ENCODE peak calls at places on chromosomes 3 and 15, in seven cellular contexts. S, K, E, G, Y, T and M are unnamed samples.
A peak's percentile ranks its signal among the peaks of the same experiment; 100 is the strongest.

GRCh38 chr15:98085003-98085639 is 124.6 kb downstream of the ARRDC4 start:
- DNase-seq in E (no peak), K (peak; percentile 54), G (no peak), Y (peak; percentile 39), S (peak; percentile 45), T (peak; percentile 69), M (peak; percentile 60)

GRCh38 chr3:56997675-56998074 is 62.8 kb upstream of the SPATA12 start:
- DNase-seq in G (no peak), Y (no peak), T (peak; percentile 47), S (no peak), K (no peak), E (no peak), M (no peak)

GRCh38 chr3:197541756-197542539 is 13.8 kb downstream of the BDH1 start:
- DNase-seq in S (no peak), Y (no peak), E (no peak), T (peak; percentile 73), K (no peak), G (no peak), M (no peak)

GRCh38 chr3:63745757-63746156 is 73.3 kb upstream of the C3orf49 start:
- DNase-seq in G (no peak), T (no peak), E (no peak), K (no peak), S (no peak), Y (no peak), M (no peak)

GRCh38 chr3:23166804-23167203 is 36.3 kb upstream of the UBE2E2 start:
- DNase-seq in E (no peak), K (no peak), Y (no peak), S (no peak), T (no peak), G (no peak), M (no peak)

GRCh38 chr3:144491333-144491732 is 519.7 kb downstream of the DIPK2A start:
- DNase-seq in Y (no peak), G (no peak), T (no peak), K (no peak), E (no peak), S (no peak), M (no peak)

GRCh38 chr3:194688207-194688711 is 2.6 kb downstream of the FAM43A start:
- DNase-seq in S (no peak), G (no peak), T (peak; percentile 23), E (no peak), Y (peak; percentile 26), K (peak; percentile 67), M (no peak)

GRCh38 chr3:44108481-44108880 is 133.2 kb upstream of the TOPAZ1 start:
- DNase-seq in S (no peak), G (no peak), E (no peak), K (no peak), Y (no peak), T (no peak), M (no peak)

GRCh38 chr3:46565607-46566039 is 479 bp downstream of the LRRC2 start:
- DNase-seq in Y (no peak), T (peak; percentile 22), K (no peak), S (no peak), E (no peak), G (no peak), M (no peak)

GRCh38 chr15:101351736-101352135 is 56.7 kb upstream of the SNRPA1 start:
- DNase-seq in T (no peak), E (no peak), Y (no peak), G (no peak), K (no peak), S (no peak), M (no peak)

GRCh38 chr3:32844914-32845313 is 27.1 kb downstream of the TRIM71 start:
- DNase-seq in T (no peak), K (no peak), S (no peak), E (no peak), Y (no peak), G (no peak), M (no peak)

GRCh38 chr15:52440414-52440813 is 88.3 kb downstream of the MYO5A start:
- DNase-seq in G (no peak), Y (peak; percentile 60), T (peak; percentile 42), K (no peak), E (no peak), S (no peak), M (no peak)

GRCh38 chr3:107206141-107206540 is 171.1 kb upstream of the CCDC54 start:
- DNase-seq in E (no peak), G (no peak), T (peak; percentile 59), K (peak; percentile 27), S (peak; percentile 16), Y (no peak), M (peak; percentile 23)

GRCh38 chr15:69125236-69125635 is 35.2 kb upstream of the GLCE start:
- DNase-seq in T (no peak), Y (no peak), S (no peak), K (no peak), G (no peak), E (no peak), M (no peak)

GRCh38 chr15:70955151-70955550 is 62.5 kb downstream of the LRRC49 start:
- DNase-seq in S (no peak), T (peak; percentile 49), K (no peak), G (no peak), Y (no peak), E (no peak), M (no peak)

GRCh38 chr3:189914799-189915198 is 205.9 kb downstream of the P3H2 start:
- DNase-seq in G (no peak), T (peak; percentile 96), E (no peak), S (no peak), Y (peak; percentile 23), K (no peak), M (no peak)

GRCh38 chr3:151226088-151226563 is 23.1 kb upstream of the GPR171 start:
- DNase-seq in Y (peak; percentile 31), E (no peak), S (no peak), T (peak; percentile 92), K (no peak), G (no peak), M (no peak)

GRCh38 chr3:16253601-16254000 is 11.1 kb downstream of the DPH3 start:
- DNase-seq in S (no peak), K (no peak), T (no peak), E (no peak), G (no peak), Y (no peak), M (no peak)

GRCh38 chr3:116135462-116135861 is 309.8 kb downstream of the LSAMP start:
- DNase-seq in E (no peak), T (peak; percentile 59), K (peak; percentile 2), S (no peak), Y (no peak), G (no peak), M (no peak)

GRCh38 chr3:183381179-183381578 is 47.2 kb downstream of the MCF2L2 start:
- DNase-seq in Y (peak; percentile 22), T (peak; percentile 66), G (no peak), S (no peak), E (no peak), K (no peak), M (no peak)

GRCh38 chr3:195104340-195104739 is 166.6 kb downstream of the XXYLT1 start:
- DNase-seq in E (no peak), S (no peak), Y (no peak), K (no peak), G (no peak), T (no peak), M (no peak)

GRCh38 chr15:60191015-60191414 is 186.9 kb downstream of the FOXB1 start:
- DNase-seq in T (no peak), G (no peak), E (no peak), K (no peak), Y (no peak), S (no peak), M (no peak)

GRCh38 chr15:38758001-38758400 is 193.4 kb upstream of the RASGRP1 start:
- DNase-seq in K (no peak), E (no peak), T (peak; percentile 76), Y (no peak), S (no peak), G (no peak), M (no peak)

GRCh38 chr15:58594898-58595297 is 154.6 kb downstream of the ADAM10 start:
- DNase-seq in E (no peak), Y (no peak), T (no peak), S (no peak), K (no peak), G (no peak), M (no peak)

GRCh38 chr3:61521229-61521628 is 40.1 kb upstream of the PTPRG start:
- DNase-seq in E (no peak), K (peak; percentile 70), Y (peak; percentile 67), S (no peak), G (no peak), T (no peak), M (no peak)

GRCh38 chr3:138344754-138345153 is 3.6 kb upstream of the MRAS start:
- DNase-seq in K (no peak), E (no peak), T (no peak), S (no peak), Y (no peak), G (no peak), M (no peak)